ENCODE peak calls at places on chromosomes 1 and 21, in six cellular contexts. P is GM23338, X is HepG2, N is K562, V is H1, J is GM12878. Z is an unnamed sample.

GRCh38 chr1:65250826-65251225 is 58.5 kb upstream of the DNAJC6 start:
- DNase-seq in N (no peak), X (no peak), J (no peak), V (no peak), P (no peak), Z (no peak)

GRCh38 chr1:185338719-185339622 is 21.9 kb upstream of the IVNS1ABP start:
- DNase-seq in V (no peak), N (no peak), J (peak), X (no peak), P (peak), Z (no peak)

GRCh38 chr1:96259399-96259798 is 462.2 kb upstream of the PTBP2 start:
- DNase-seq in V (no peak), N (no peak), P (peak), J (no peak), X (no peak), Z (no peak)

GRCh38 chr1:162549001-162549400 is 12.5 kb upstream of the UAP1 start:
- DNase-seq in X (no peak), P (no peak), N (no peak), J (no peak), V (no peak), Z (no peak)

GRCh38 chr1:201713093-201713810 is 115.7 kb upstream of the IPO9 start:
- DNase-seq in P (no peak), J (no peak), X (no peak), N (no peak), V (no peak), Z (no peak)

GRCh38 chr1:66725885-66726665 is 26.2 kb upstream of the DYNLT5 start:
- DNase-seq in X (peak), N (peak), P (peak), V (peak), J (peak), Z (peak)

GRCh38 chr1:179127163-179127895 is 45.5 kb downstream of the TOR3A start:
- DNase-seq in P (no peak), V (no peak), X (no peak), N (no peak), J (no peak), Z (no peak)

GRCh38 chr21:46626536-46627302 is 8.8 kb upstream of the PRMT2 start:
- DNase-seq in P (peak), X (peak), J (no peak), N (no peak), V (no peak), Z (no peak)

GRCh38 chr1:112454316-112454715 is 54.4 kb upstream of the WNT2B start:
- DNase-seq in V (no peak), N (no peak), J (no peak), X (no peak), P (no peak), Z (no peak)

GRCh38 chr1:28087614-28088167 is 719 bp downstream of the EYA3 start:
- DNase-seq in P (peak), V (no peak), X (peak), J (no peak), N (peak), Z (no peak)

GRCh38 chr1:9782897-9783296 is 40.9 kb downstream of the CLSTN1 start:
- DNase-seq in V (no peak), J (peak), X (no peak), N (no peak), P (no peak), Z (no peak)

GRCh38 chr1:59691261-59691660 is 123.5 kb upstream of the HOOK1 start:
- DNase-seq in J (no peak), N (no peak), V (no peak), X (no peak), P (no peak), Z (no peak)

GRCh38 chr1:43547538-43548072 is 16.9 kb downstream of the PTPRF start:
- DNase-seq in J (no peak), N (no peak), P (no peak), X (no peak), V (no peak), Z (no peak)

GRCh38 chr21:31172328-31172727 is 134.1 kb upstream of the KRTAP19-8 start:
- DNase-seq in N (no peak), X (no peak), V (no peak), J (no peak), P (no peak), Z (no peak)

GRCh38 chr1:169517544-169518186 is 31.9 kb upstream of the SLC19A2 start:
- DNase-seq in N (no peak), X (no peak), V (no peak), J (no peak), P (no peak), Z (no peak)

GRCh38 chr1:203351037-203351625 is at the start of gene FMOD:
- DNase-seq in X (no peak), V (no peak), J (no peak), P (peak), N (peak), Z (peak)

GRCh38 chr1:229238674-229239415 is 32.1 kb upstream of the RAB4A start:
- DNase-seq in X (no peak), J (no peak), V (no peak), N (no peak), P (peak), Z (no peak)
- TF ChIP-seq CREB1 in X (no peak), J (no peak), V (no peak), N (no peak), P (no peak), Z (no peak)

DNA sequence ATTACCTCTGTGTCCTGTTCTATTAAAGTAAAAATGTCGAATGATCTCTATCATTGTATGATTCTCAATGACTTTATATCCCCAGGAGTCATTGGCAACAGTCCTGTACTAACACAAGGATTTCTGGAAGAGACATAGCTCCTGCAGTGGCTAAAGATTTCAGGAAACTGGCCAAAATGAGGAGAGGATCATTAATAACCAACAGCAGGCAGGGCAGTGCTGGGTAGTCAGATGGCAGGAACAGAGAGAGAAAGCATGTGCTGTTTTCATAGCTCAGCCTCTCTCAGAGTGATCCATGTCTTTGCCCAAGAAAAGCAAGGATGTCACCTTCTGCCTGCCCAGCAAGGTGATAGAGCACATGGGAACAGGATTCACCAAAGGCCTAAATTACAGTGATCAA is 604.7 kb upstream of the PLXNA2 start:
- DNase-seq in N (no peak), X (no peak), V (no peak), J (no peak), P (no peak), Z (no peak)
- TF ChIP-seq CREB1 in N (no peak), X (no peak), V (no peak), J (no peak), P (no peak), Z (no peak)

GRCh38 chr1:91826248-91826647 is 59.7 kb downstream of the TGFBR3 start:
- DNase-seq in V (no peak), X (no peak), P (no peak), J (no peak), N (no peak), Z (no peak)
- TF ChIP-seq CREB1 in V (no peak), X (no peak), P (no peak), J (no peak), N (no peak), Z (no peak)

DNA sequence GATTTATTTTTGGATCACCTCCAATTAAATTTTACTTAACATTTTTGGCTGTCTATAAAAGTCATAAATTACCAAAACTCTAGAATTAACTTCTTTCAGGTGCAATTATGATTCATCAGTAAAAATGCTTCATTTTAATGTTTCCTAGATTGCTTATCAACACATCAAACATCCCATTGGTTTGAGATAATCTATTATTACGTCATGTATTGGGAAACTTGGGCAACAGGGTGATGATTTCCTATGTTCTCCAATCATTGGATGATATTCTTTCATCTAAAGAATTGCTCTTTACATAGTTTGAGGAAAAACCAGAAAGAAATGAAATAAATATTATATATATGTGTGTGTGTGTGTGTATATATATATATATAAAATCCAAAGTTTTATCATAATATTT is 76.8 kb upstream of the KCNJ6 start:
- DNase-seq in P (no peak), N (no peak), V (no peak), J (no peak), X (no peak), Z (no peak)
- TF ChIP-seq CREB1 in P (no peak), N (no peak), V (no peak), J (no peak), X (peak), Z (no peak)

GRCh38 chr1:54124472-54124871 is 28.3 kb downstream of the CDCP2 start:
- DNase-seq in N (no peak), V (no peak), P (peak), X (no peak), J (no peak), Z (peak)
- TF ChIP-seq CREB1 in N (no peak), V (no peak), P (no peak), X (no peak), J (no peak), Z (no peak)